ENCODE peak calls at places on chromosomes 3 and 15, in five cellular contexts. F is epithelial cell of proximal tubule, E is OCI-LY7, U is psoas muscle, B is stomach. L is an unnamed sample.

GRCh38 chr15:45179221-45179985 is 8.4 kb downstream of the SHF start:
- DNase-seq in F (no peak), E (peak; percentile 54), U (no peak), B (peak; percentile 59), L (peak; percentile 66)

GRCh38 chr3:37174532-37175126 is at the start of gene LRRFIP2:
- DNase-seq in F (no peak), E (no peak), U (no peak), B (no peak), L (peak; percentile 64)

GRCh38 chr3:118987466-118987865 is 47.2 kb downstream of the IGSF11 start:
- DNase-seq in F (peak; percentile 15), E (no peak), U (no peak), B (peak; percentile 69), L (no peak)

GRCh38 chr15:89556413-89557262 is 18.6 kb upstream of the TICRR start:
- DNase-seq in F (no peak), E (peak; percentile 71), U (no peak), B (no peak), L (peak; percentile 73)

GRCh38 chr3:107206945-107207344 is 170.3 kb upstream of the CCDC54 start:
- DNase-seq in F (no peak), E (no peak), U (no peak), B (no peak), L (no peak)

GRCh38 chr15:97998307-97999071 is 38.0 kb downstream of the ARRDC4 start:
- DNase-seq in F (no peak), E (no peak), U (no peak), B (no peak), L (peak; percentile 25)

GRCh38 chr15:29681946-29682345 is 140.3 kb downstream of the TJP1 start:
- DNase-seq in F (no peak), E (no peak), U (no peak), B (no peak), L (no peak)

GRCh38 chr3:33980252-33980651 is 181.8 kb downstream of the PDCD6IP start:
- DNase-seq in F (peak; percentile 96), E (peak; percentile 42), U (no peak), B (no peak), L (peak; percentile 14)

GRCh38 chr3:12902181-12902999 is 61.0 kb upstream of the RPL32 start:
- DNase-seq in F (no peak), E (no peak), U (peak; percentile 16), B (no peak), L (no peak)

GRCh38 chr3:196726788-196727675 is 12.6 kb upstream of the PAK2 start:
- DNase-seq in F (no peak), E (no peak), U (no peak), B (no peak), L (peak; percentile 16)

DNA sequence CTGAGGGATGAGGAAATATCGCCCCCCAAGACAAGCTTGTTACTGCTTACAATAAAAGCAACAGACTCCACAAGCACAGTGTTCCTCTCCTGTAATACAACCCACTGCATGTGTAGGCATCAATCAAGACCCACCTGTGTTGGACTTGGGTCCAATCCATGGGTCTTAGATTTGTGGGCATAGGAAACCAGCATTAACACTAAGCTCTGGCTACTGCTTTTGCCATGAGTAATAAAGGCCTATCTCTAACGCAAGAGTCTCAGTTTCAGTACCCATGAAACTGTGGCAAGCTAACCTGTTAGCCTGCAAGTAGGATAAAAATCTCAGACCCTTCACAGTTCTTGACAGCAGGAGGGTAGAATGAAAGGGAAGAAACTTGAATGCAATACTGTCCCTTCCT is 5.2 kb upstream of the EIF1B start:
- DNase-seq in F (no peak), E (no peak), U (no peak), B (no peak), L (peak; percentile 56)
- H3K4me3 ChIP-seq in F (no peak overlapping the region), E (no peak overlapping the region), U (no peak overlapping the region), B (no peak overlapping the region), L (no peak overlapping the region)

GRCh38 chr3:181948286-181948685 is 236.6 kb downstream of the SOX2 start:
- DNase-seq in F (no peak), E (peak; percentile 33), U (no peak), B (no peak), L (no peak)
- TF ChIP-seq CTCF in F (peak; percentile 90), E (peak; percentile 80), U (no peak), B (no peak), L (no peak)

GRCh38 chr3:48555231-48555948 is 1.2 kb downstream of the PFKFB4 start:
- DNase-seq in F (no peak), E (no peak), U (no peak), B (no peak), L (no peak)
- H3K4me3 ChIP-seq in F (peak overlapping the region; percentile 82), E (peak overlapping the region; percentile 77), U (no peak overlapping the region), B (no peak overlapping the region), L (peak overlapping the region; percentile 89)

GRCh38 chr3:45783667-45784066 is 12.7 kb downstream of the SLC6A20 start:
- DNase-seq in F (no peak), E (no peak), U (no peak), B (no peak), L (no peak)
- TF ChIP-seq CTCF in F (peak; percentile 29), E (no peak), U (no peak), B (no peak), L (no peak)

DNA sequence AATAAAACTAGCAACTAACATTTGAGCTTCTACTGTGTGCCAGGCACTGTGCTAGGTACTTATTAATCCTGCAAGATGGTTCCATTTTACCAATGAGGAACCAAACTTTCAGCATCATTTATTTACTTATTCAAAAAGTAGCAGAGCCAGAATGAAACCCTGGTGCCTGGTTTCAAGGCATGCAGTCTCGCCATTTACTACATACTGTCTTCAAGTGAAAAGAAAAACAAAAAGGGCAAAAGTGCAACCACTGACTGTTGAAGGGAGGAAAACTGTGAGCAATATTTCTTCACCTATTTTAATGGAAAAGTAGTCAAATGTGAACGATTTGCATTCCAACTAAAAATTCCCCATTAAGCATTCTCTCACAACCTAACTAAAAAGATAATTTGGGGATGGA is 8.7 kb downstream of the DCUN1D1 start:
- DNase-seq in F (peak; percentile 33), E (no peak), U (no peak), B (no peak), L (peak; percentile 54)
- H3K4me3 ChIP-seq in F (no peak overlapping the region), E (no peak overlapping the region), U (no peak overlapping the region), B (no peak overlapping the region), L (no peak overlapping the region)

GRCh38 chr15:69133862-69134519 is 26.4 kb upstream of the GLCE start:
- DNase-seq in F (no peak), E (no peak), U (no peak), B (no peak), L (no peak)

GRCh38 chr15:69132430-69132829 is 28.0 kb upstream of the GLCE start:
- DNase-seq in F (no peak), E (no peak), U (no peak), B (no peak), L (no peak)

GRCh38 chr15:69134841-69135240 is 25.6 kb upstream of the GLCE start:
- DNase-seq in F (no peak), E (no peak), U (no peak), B (no peak), L (no peak)

GRCh38 chr15:69131362-69132215 is 28.8 kb upstream of the GLCE start:
- DNase-seq in F (no peak), E (peak; percentile 16), U (no peak), B (no peak), L (no peak)

GRCh38 chr15:69132935-69133861 is 27.2 kb upstream of the GLCE start:
- DNase-seq in F (no peak), E (no peak), U (no peak), B (no peak), L (no peak)
- TF ChIP-seq CTCF in F (no peak), E (no peak), U (no peak), B (no peak), L (no peak)

DNA sequence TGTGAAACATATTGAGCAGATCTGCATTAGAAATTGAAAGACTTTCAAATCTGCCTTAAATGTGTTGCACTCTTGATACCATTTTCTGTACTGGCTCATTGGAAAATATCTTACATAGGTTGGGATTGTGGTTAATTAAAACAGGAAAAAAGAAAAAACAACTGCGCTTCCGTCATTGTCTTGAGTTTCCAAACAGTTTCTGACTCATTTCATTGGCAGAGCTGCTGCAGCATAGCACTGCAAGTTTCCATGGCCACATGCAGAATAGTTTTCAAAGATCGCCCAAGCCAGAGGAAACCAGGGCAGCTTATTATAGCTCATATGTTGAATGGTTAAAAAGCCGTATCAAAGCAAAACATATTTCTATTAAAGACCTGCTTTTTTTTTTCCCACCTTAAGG is 446.6 kb upstream of the BCHE start:
- DNase-seq in F (no peak), E (no peak), U (no peak), B (no peak), L (no peak)
- H3K4me3 ChIP-seq in F (no peak overlapping the region), E (no peak overlapping the region), U (no peak overlapping the region), B (no peak overlapping the region), L (no peak overlapping the region)

DNA sequence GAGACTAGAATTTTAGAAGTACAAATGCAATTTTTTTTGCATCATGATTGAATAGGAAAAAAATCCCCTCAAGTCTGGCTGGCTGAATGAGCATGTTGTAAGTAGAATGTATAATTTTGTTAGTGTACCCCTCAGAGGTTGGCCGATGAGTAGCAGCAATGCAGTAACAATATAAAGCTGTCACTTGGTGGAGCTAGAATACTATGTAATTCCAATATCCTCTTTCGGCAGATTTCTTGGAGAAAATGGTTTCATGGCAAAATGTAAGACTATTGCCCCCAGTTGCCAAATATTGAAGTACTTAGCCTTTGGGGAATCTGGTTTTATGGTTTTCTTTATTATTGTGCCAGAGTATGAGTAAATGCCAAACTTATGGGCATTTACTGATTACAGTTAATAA is 39.8 kb upstream of the SGO1 start:
- DNase-seq in F (no peak), E (peak; percentile 10), U (no peak), B (no peak), L (peak; percentile 17)
- TF ChIP-seq CTCF in F (peak; percentile 60), E (peak; percentile 50), U (peak; percentile 33), B (no peak), L (peak; percentile 32)

GRCh38 chr3:129723558-129724324 is 117.3 kb upstream of the PLXND1 start:
- DNase-seq in F (peak; percentile 52), E (no peak), U (peak; percentile 44), B (no peak), L (no peak)
- H3K4me3 ChIP-seq in F (peak overlapping the region; percentile 34), E (no peak overlapping the region), U (peak overlapping the region; percentile 65), B (no peak overlapping the region), L (no peak overlapping the region)

L was measured in GM12865.